ENCODE peak calls at places on chromosomes 11 and 22, in nine cellular contexts. Z, W, Y, S, O, A, L, Q and R are unnamed samples.

GRCh38 chr11:6587360-6587953 is 16.0 kb downstream of the RRP8 start:
- DNase-seq in Z (peak), W (no peak), Y (no peak), S (no peak), O (peak), A (no peak), L (peak), Q (peak), R (no peak)

GRCh38 chr22:23137468-23137867 is 4.3 kb downstream of the RSPH14 start:
- DNase-seq in Z (no peak), W (no peak), Y (no peak), S (no peak), O (no peak), A (no peak), L (no peak), Q (no peak), R (no peak)

GRCh38 chr22:46799626-46800025 is 37.2 kb downstream of the TBC1D22A start:
- DNase-seq in Z (no peak), W (no peak), Y (no peak), S (no peak), O (no peak), A (no peak), L (no peak), Q (no peak), R (no peak)

GRCh38 chr11:121802542-121802941 is 313.5 kb downstream of the BLID start:
- DNase-seq in Z (peak), W (no peak), Y (no peak), S (no peak), O (no peak), A (no peak), L (no peak), Q (no peak), R (no peak)

GRCh38 chr22:22687638-22688500 is 43.5 kb downstream of the GGTLC2 start:
- DNase-seq in Z (peak), W (peak), Y (peak), S (peak), O (peak), A (peak), L (peak), Q (peak), R (peak)

GRCh38 chr11:34209809-34210208 is 104.4 kb downstream of the NAT10 start:
- DNase-seq in Z (peak), W (no peak), Y (no peak), S (no peak), O (no peak), A (no peak), L (peak), Q (no peak), R (no peak)

GRCh38 chr22:50039669-50040458 is 18.2 kb downstream of the TTLL8 start:
- DNase-seq in Z (no peak), W (no peak), Y (no peak), S (no peak), O (no peak), A (no peak), L (no peak), Q (no peak), R (no peak)

GRCh38 chr11:77095551-77096490 is 6.8 kb upstream of the OMP start:
- DNase-seq in Z (no peak), W (no peak), Y (no peak), S (no peak), O (no peak), A (no peak), L (no peak), Q (no peak), R (no peak)